ENCODE peak calls at places on chromosomes 16 and 17, in four cellular contexts. C, E, K and B are unnamed samples.

GRCh38 chr17:3965123-3965800 is 1.0 kb upstream of the ATP2A3 start:
- DNase-seq in E (peak; percentile 20), C (peak; percentile 58), K (peak; percentile 66), B (no peak)

GRCh38 chr16:73186752-73187151 is 138.8 kb upstream of the ZFHX3 start:
- DNase-seq in K (no peak), E (no peak), C (no peak), B (no peak)

GRCh38 chr16:19861811-19862327 is 22.8 kb downstream of the GPRC5B start:
- DNase-seq in E (peak; percentile 52), K (no peak), C (no peak), B (no peak)

GRCh38 chr17:77100009-77100408 is 40.8 kb upstream of the SEC14L1 start:
- DNase-seq in E (no peak), C (no peak), K (no peak), B (no peak)

GRCh38 chr17:75102385-75102821 is 7.4 kb upstream of the ARMC7 start:
- DNase-seq in E (no peak), K (no peak), C (peak; percentile 16), B (no peak)

GRCh38 chr16:26247063-26247462 is 555.3 kb downstream of the HS3ST4 start:
- DNase-seq in C (no peak), K (no peak), E (no peak), B (no peak)

GRCh38 chr17:17435323-17435722 is 41.5 kb upstream of the MED9 start:
- DNase-seq in C (peak; percentile 22), K (peak; percentile 55), E (no peak), B (peak; percentile 80)

GRCh38 chr17:6078370-6078950 is 8.3 kb downstream of the WSCD1 start:
- DNase-seq in E (no peak), C (no peak), K (no peak), B (no peak)

GRCh38 chr17:49616546-49617205 is 41.0 kb downstream of the NXPH3 start:
- DNase-seq in K (no peak), E (no peak), C (no peak), B (no peak)

GRCh38 chr17:2022647-2023046 is 2.5 kb downstream of the RTN4RL1 start:
- DNase-seq in E (no peak), C (no peak), K (no peak), B (no peak)

GRCh38 chr17:37541880-37542675 is 52.4 kb downstream of the DUSP14 start:
- DNase-seq in E (no peak), K (peak; percentile 14), C (no peak), B (no peak)